ENCODE peak calls at places on chromosomes 12 and 14, in six cellular contexts. V is NCI-H2081; P is Ammon's horn; L is kidney glomerular epithelial cell; H is NCI-H146; F is effector memory CD8-positive, alpha-beta T cell. D is an unnamed sample.

GRCh38 chr14:65824285-65824977 is 411.9 kb downstream of the FUT8 start:
- DNase-seq in F (peak), L (peak), P (peak), H (peak), V (peak), D (peak)

GRCh38 chr12:1115471-1116242 is 124.6 kb downstream of the ERC1 start:
- DNase-seq in F (no peak), P (no peak), V (no peak), H (no peak), L (peak), D (no peak)

GRCh38 chr12:101992091-101992490 is 69.7 kb downstream of the WASHC3 start:
- DNase-seq in H (no peak), P (no peak), V (no peak), L (no peak), F (no peak), D (no peak)

GRCh38 chr14:69675877-69676416 is 64.6 kb downstream of the SUSD6 start:
- DNase-seq in P (no peak), V (no peak), H (no peak), F (no peak), L (no peak), D (no peak)

GRCh38 chr12:51963477-51963876 is 12.0 kb downstream of the ACVR1B start:
- DNase-seq in H (no peak), V (no peak), F (no peak), P (no peak), L (no peak), D (no peak)

GRCh38 chr12:75951399-75952228 is 80.0 kb downstream of the PHLDA1 start:
- DNase-seq in F (no peak), H (no peak), V (no peak), L (no peak), P (no peak), D (no peak)

GRCh38 chr12:59040043-59040442 is 119.7 kb upstream of the LRIG3 start:
- DNase-seq in P (no peak), H (no peak), L (no peak), V (no peak), F (no peak), D (no peak)

GRCh38 chr12:132847363-132848356 is 19.0 kb upstream of the GOLGA3 start:
- DNase-seq in L (no peak), F (no peak), P (peak), H (no peak), V (no peak), D (no peak)

GRCh38 chr12:93860659-93861373 is 183.6 kb downstream of the CRADD start:
- DNase-seq in F (no peak), L (peak), H (peak), P (no peak), V (no peak), D (no peak)

GRCh38 chr14:102295301-102295700 is 9.7 kb downstream of the MOK start:
- DNase-seq in P (no peak), L (no peak), H (no peak), V (no peak), F (no peak), D (peak)

GRCh38 chr12:49273726-49274395 is 9.0 kb downstream of the TUBA1C start:
- DNase-seq in F (no peak), L (no peak), V (no peak), P (no peak), H (no peak), D (no peak)

GRCh38 chr12:76685246-76685678 is 78.7 kb upstream of the ZDHHC17 start:
- DNase-seq in F (no peak), V (no peak), H (peak), P (peak), L (no peak), D (peak)

GRCh38 chr14:22781606-22782000 is 15.1 kb downstream of the OXA1L start:
- DNase-seq in H (no peak), F (no peak), P (no peak), L (peak), V (no peak), D (no peak)

GRCh38 chr12:132053338-132054330 is 90.5 kb downstream of the DDX51 start:
- DNase-seq in P (no peak), F (no peak), H (no peak), L (no peak), V (no peak), D (no peak)

GRCh38 chr12:120688527-120689071 is 1.6 kb downstream of the MLEC start:
- DNase-seq in L (peak), V (no peak), F (no peak), P (no peak), H (no peak), D (peak)

GRCh38 chr12:57173089-57173488 is 25.7 kb upstream of the LRP1-AS start:
- DNase-seq in P (no peak), L (no peak), V (no peak), H (no peak), F (no peak), D (no peak)

GRCh38 chr14:103273145-103273846 is 60.7 kb upstream of the EIF5 start:
- DNase-seq in P (no peak), L (no peak), V (no peak), H (no peak), F (no peak), D (no peak)

GRCh38 chr14:93987815-93988476 is 9.2 kb upstream of the CCDC197 start:
- DNase-seq in L (no peak), F (no peak), H (no peak), P (no peak), V (no peak), D (no peak)

GRCh38 chr12:6946033-6946919 is 2.5 kb downstream of the C12orf57 start:
- DNase-seq in L (peak), F (peak), V (peak), H (peak), P (no peak), D (no peak)

GRCh38 chr14:22845103-22845394 is 8.7 kb downstream of the MMP14 start:
- DNase-seq in P (no peak), V (no peak), H (no peak), L (no peak), F (no peak), D (no peak)

GRCh38 chr12:50659690-50660424 is 104.0 kb upstream of the ATF1 start:
- DNase-seq in V (peak), H (peak), F (no peak), P (peak), L (no peak), D (no peak)

GRCh38 chr14:29927596-29928341 is at the start of gene PRKD1:
- DNase-seq in F (no peak), L (peak), P (peak), H (peak), V (peak), D (peak)

GRCh38 chr12:8696402-8697100 is 1.2 kb upstream of the RIMKLB start:
- DNase-seq in P (no peak), V (no peak), H (no peak), F (no peak), L (no peak), D (no peak)

GRCh38 chr12:47811070-47811391 is 8.7 kb downstream of the HDAC7 start:
- DNase-seq in H (no peak), L (no peak), F (no peak), P (no peak), V (no peak), D (no peak)

GRCh38 chr12:109458086-109458485 is 19.0 kb downstream of the KCTD10 start:
- DNase-seq in L (no peak), V (no peak), H (no peak), F (no peak), P (no peak), D (no peak)

GRCh38 chr14:90475298-90475697 is 78.5 kb downstream of the CALM1 start:
- DNase-seq in H (no peak), P (no peak), V (no peak), L (no peak), F (no peak), D (no peak)

D was measured in globus pallidus.